ENCODE peak calls at places on chromosomes 16 and 17, in seven cellular contexts. One of them, this sample, is unnamed.

GRCh38 chr16:87601322-87602004 is 845 bp upstream of the JPH3 start:
- DNase-seq in astrocyte of the cerebellum: no peak
- DNase-seq in PC-3: no peak
- DNase-seq in choroid plexus epithelial cell: no peak
- DNase-seq in neural progenitor cell: peak
- DNase-seq in adrenal gland: no peak
- DNase-seq in right lobe of liver: no peak
- DNase-seq in this sample: no peak

GRCh38 chr16:11182381-11182780 is 73.6 kb downstream of the SOCS1 start:
- DNase-seq in adrenal gland: no peak
- DNase-seq in PC-3: no peak
- DNase-seq in neural progenitor cell: no peak
- DNase-seq in choroid plexus epithelial cell: no peak
- DNase-seq in astrocyte of the cerebellum: no peak
- DNase-seq in right lobe of liver: no peak
- DNase-seq in this sample: no peak

GRCh38 chr17:57954421-57955182 is 610 bp downstream of the CUEDC1 start:
- DNase-seq in right lobe of liver: peak
- DNase-seq in astrocyte of the cerebellum: no peak
- DNase-seq in PC-3: peak
- DNase-seq in choroid plexus epithelial cell: no peak
- DNase-seq in neural progenitor cell: peak
- DNase-seq in adrenal gland: peak
- DNase-seq in this sample: no peak

GRCh38 chr17:48055531-48056245 is 7.5 kb downstream of the NFE2L1 start:
- DNase-seq in astrocyte of the cerebellum: no peak
- DNase-seq in right lobe of liver: no peak
- DNase-seq in neural progenitor cell: peak
- DNase-seq in choroid plexus epithelial cell: peak
- DNase-seq in PC-3: no peak
- DNase-seq in adrenal gland: no peak
- DNase-seq in this sample: no peak

GRCh38 chr16:66487580-66488235 is 60.6 kb downstream of the BEAN1 start:
- DNase-seq in right lobe of liver: no peak
- DNase-seq in choroid plexus epithelial cell: peak
- DNase-seq in neural progenitor cell: no peak
- DNase-seq in astrocyte of the cerebellum: no peak
- DNase-seq in adrenal gland: no peak
- DNase-seq in PC-3: no peak
- DNase-seq in this sample: no peak

GRCh38 chr17:78358538-78359215 is 1.2 kb downstream of the SOCS3 start:
- DNase-seq in choroid plexus epithelial cell: peak
- DNase-seq in adrenal gland: peak
- DNase-seq in neural progenitor cell: peak
- DNase-seq in right lobe of liver: no peak
- DNase-seq in astrocyte of the cerebellum: no peak
- DNase-seq in PC-3: no peak
- DNase-seq in this sample: no peak

GRCh38 chr17:57988301-57989010 is 402 bp upstream of the VEZF1 start:
- DNase-seq in neural progenitor cell: no peak
- DNase-seq in right lobe of liver: peak
- DNase-seq in PC-3: peak
- DNase-seq in adrenal gland: peak
- DNase-seq in astrocyte of the cerebellum: no peak
- DNase-seq in choroid plexus epithelial cell: peak
- DNase-seq in this sample: peak

GRCh38 chr17:81140695-81141094 is 24.6 kb upstream of the PVALEF start:
- DNase-seq in PC-3: no peak
- DNase-seq in right lobe of liver: no peak
- DNase-seq in neural progenitor cell: no peak
- DNase-seq in adrenal gland: no peak
- DNase-seq in astrocyte of the cerebellum: no peak
- DNase-seq in choroid plexus epithelial cell: no peak
- DNase-seq in this sample: no peak

GRCh38 chr17:56034120-56034757 is 119.0 kb upstream of the ANKFN1 start:
- DNase-seq in neural progenitor cell: no peak
- DNase-seq in adrenal gland: no peak
- DNase-seq in astrocyte of the cerebellum: no peak
- DNase-seq in right lobe of liver: no peak
- DNase-seq in choroid plexus epithelial cell: no peak
- DNase-seq in PC-3: no peak
- DNase-seq in this sample: no peak

GRCh38 chr16:58034128-58034685 is 8.7 kb downstream of the MMP15 start:
- DNase-seq in astrocyte of the cerebellum: no peak
- DNase-seq in right lobe of liver: no peak
- DNase-seq in adrenal gland: no peak
- DNase-seq in neural progenitor cell: no peak
- DNase-seq in choroid plexus epithelial cell: no peak
- DNase-seq in PC-3: no peak
- DNase-seq in this sample: no peak

GRCh38 chr17:1793447-1793806 is 31.6 kb downstream of the SERPINF1 start:
- DNase-seq in right lobe of liver: peak
- DNase-seq in choroid plexus epithelial cell: no peak
- DNase-seq in neural progenitor cell: peak
- DNase-seq in PC-3: no peak
- DNase-seq in astrocyte of the cerebellum: no peak
- DNase-seq in adrenal gland: no peak
- DNase-seq in this sample: peak

GRCh38 chr16:22192261-22193133 is 13.6 kb upstream of the EEF2K start:
- DNase-seq in adrenal gland: peak
- DNase-seq in PC-3: peak
- DNase-seq in right lobe of liver: peak
- DNase-seq in choroid plexus epithelial cell: peak
- DNase-seq in astrocyte of the cerebellum: peak
- DNase-seq in neural progenitor cell: peak
- DNase-seq in this sample: peak

GRCh38 chr16:25126820-25127232 is 15.3 kb downstream of the LCMT1 start:
- DNase-seq in choroid plexus epithelial cell: peak
- DNase-seq in neural progenitor cell: no peak
- DNase-seq in astrocyte of the cerebellum: peak
- DNase-seq in PC-3: peak
- DNase-seq in right lobe of liver: no peak
- DNase-seq in adrenal gland: peak
- DNase-seq in this sample: peak

GRCh38 chr17:606501-607243 is 108.0 kb downstream of the VPS53 start:
- DNase-seq in PC-3: no peak
- DNase-seq in astrocyte of the cerebellum: no peak
- DNase-seq in right lobe of liver: no peak
- DNase-seq in choroid plexus epithelial cell: peak
- DNase-seq in adrenal gland: no peak
- DNase-seq in neural progenitor cell: no peak
- DNase-seq in this sample: no peak

GRCh38 chr16:11056989-11057645 is 112.8 kb downstream of the CLEC16A start:
- DNase-seq in PC-3: no peak
- DNase-seq in astrocyte of the cerebellum: no peak
- DNase-seq in right lobe of liver: no peak
- DNase-seq in adrenal gland: no peak
- DNase-seq in choroid plexus epithelial cell: peak
- DNase-seq in neural progenitor cell: no peak
- DNase-seq in this sample: peak

GRCh38 chr17:50037321-50038107 is 18.4 kb upstream of the ITGA3 start:
- DNase-seq in right lobe of liver: peak
- DNase-seq in PC-3: peak
- DNase-seq in neural progenitor cell: no peak
- DNase-seq in adrenal gland: peak
- DNase-seq in choroid plexus epithelial cell: peak
- DNase-seq in astrocyte of the cerebellum: no peak
- DNase-seq in this sample: peak

GRCh38 chr16:19289805-19290490 is 4.4 kb downstream of the CLEC19A start:
- DNase-seq in adrenal gland: no peak
- DNase-seq in PC-3: no peak
- DNase-seq in astrocyte of the cerebellum: no peak
- DNase-seq in choroid plexus epithelial cell: no peak
- DNase-seq in right lobe of liver: no peak
- DNase-seq in neural progenitor cell: peak
- DNase-seq in this sample: no peak

DNA sequence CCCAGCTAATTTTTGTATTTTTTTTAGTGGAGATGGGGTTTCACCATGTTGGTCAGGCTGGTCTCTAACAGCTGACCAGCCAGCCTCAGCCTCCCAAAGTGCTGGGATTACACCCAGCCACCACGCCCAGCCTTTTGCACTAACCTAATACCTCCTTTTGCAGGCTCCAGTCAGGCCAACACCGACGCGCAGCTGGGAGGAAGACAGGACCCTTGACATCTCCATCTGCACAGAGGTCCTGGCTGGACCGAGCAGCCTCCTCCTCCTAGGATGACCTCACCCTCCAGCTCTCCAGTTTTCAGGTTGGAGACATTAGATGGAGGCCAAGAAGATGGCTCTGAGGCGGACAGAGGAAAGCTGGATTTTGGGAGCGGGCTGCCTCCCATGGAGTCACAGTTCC is 2.0 kb downstream of the TRPV2 start:
- DNase-seq in neural progenitor cell: no peak
- DNase-seq in right lobe of liver: no peak
- DNase-seq in PC-3: no peak
- DNase-seq in adrenal gland: no peak
- DNase-seq in astrocyte of the cerebellum: no peak
- DNase-seq in choroid plexus epithelial cell: no peak
- DNase-seq in this sample: no peak
- H3K4me3 ChIP-seq in neural progenitor cell: no peak
- H3K4me3 ChIP-seq in right lobe of liver: no peak
- H3K4me3 ChIP-seq in PC-3: no peak
- H3K4me3 ChIP-seq in adrenal gland: no peak
- H3K4me3 ChIP-seq in astrocyte of the cerebellum: no peak
- H3K4me3 ChIP-seq in choroid plexus epithelial cell: no peak
- H3K4me3 ChIP-seq in this sample: no peak

GRCh38 chr17:10842658-10843057 is 4.8 kb upstream of the PIRT start:
- DNase-seq in PC-3: no peak
- DNase-seq in neural progenitor cell: no peak
- DNase-seq in adrenal gland: no peak
- DNase-seq in right lobe of liver: no peak
- DNase-seq in astrocyte of the cerebellum: no peak
- DNase-seq in choroid plexus epithelial cell: no peak
- DNase-seq in this sample: no peak

GRCh38 chr17:10843806-10844205 is 5.9 kb upstream of the PIRT start:
- DNase-seq in choroid plexus epithelial cell: peak
- DNase-seq in right lobe of liver: no peak
- DNase-seq in PC-3: no peak
- DNase-seq in adrenal gland: no peak
- DNase-seq in neural progenitor cell: no peak
- DNase-seq in astrocyte of the cerebellum: no peak
- DNase-seq in this sample: peak

GRCh38 chr17:10844667-10845387 is 6.9 kb upstream of the PIRT start:
- DNase-seq in neural progenitor cell: peak
- DNase-seq in right lobe of liver: peak
- DNase-seq in astrocyte of the cerebellum: peak
- DNase-seq in adrenal gland: peak
- DNase-seq in PC-3: peak
- DNase-seq in choroid plexus epithelial cell: peak
- DNase-seq in this sample: peak

GRCh38 chr17:10845388-10845751 is 7.5 kb upstream of the PIRT start:
- DNase-seq in right lobe of liver: no peak
- DNase-seq in adrenal gland: no peak
- DNase-seq in choroid plexus epithelial cell: no peak
- DNase-seq in PC-3: no peak
- DNase-seq in neural progenitor cell: no peak
- DNase-seq in astrocyte of the cerebellum: no peak
- DNase-seq in this sample: no peak
- TF ChIP-seq CTCF in right lobe of liver: no peak
- TF ChIP-seq CTCF in adrenal gland: no peak
- TF ChIP-seq CTCF in choroid plexus epithelial cell: no peak
- TF ChIP-seq CTCF in PC-3: no peak
- TF ChIP-seq CTCF in neural progenitor cell: no peak
- TF ChIP-seq CTCF in astrocyte of the cerebellum: no peak
- TF ChIP-seq CTCF in this sample: no peak

DNA sequence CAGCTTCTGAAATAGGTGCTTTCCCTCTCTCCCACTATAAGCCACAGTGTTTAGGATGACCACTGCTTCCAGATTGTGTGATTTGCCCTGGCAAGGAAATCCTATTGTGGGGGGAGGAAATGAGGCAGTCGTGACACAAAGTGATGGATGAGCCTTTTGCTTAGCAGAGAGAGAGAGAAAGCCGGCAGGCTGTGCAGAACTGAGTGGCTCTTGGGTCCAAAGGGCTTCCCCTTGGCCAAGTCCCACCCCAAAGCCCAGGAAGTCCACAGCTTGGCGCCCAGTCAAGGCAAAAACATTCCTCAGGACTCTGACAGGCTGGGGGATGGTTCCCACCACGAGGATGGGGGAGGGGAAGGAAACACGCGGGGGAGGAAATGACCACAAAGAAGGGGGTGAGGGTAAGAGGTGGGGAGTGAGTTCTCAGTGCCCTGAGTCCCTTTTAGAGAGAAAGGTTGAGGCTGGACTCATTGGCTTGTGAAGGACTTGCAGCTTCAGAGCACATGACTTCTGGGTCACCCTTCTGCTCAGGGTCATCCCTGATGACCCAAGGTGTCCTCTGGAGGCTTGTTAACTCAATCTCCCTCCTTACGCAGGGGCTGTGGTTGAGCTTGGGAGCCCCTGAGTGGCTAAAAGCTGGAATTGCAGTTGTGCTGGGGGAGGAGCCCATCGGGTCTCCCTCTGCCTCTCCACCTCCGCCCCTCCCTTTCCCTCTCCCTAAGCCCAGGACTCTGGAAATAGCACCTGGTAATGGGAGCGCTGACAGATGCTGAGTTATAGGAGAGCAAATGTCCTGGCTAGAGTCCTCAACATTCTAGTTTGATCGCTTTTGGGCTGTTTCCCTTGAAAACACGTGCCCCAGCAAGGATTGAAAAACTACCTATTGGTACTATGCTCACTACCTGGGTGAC is 10.3 kb upstream of the MSL1 start:
- DNase-seq in PC-3: peak
- DNase-seq in adrenal gland: peak
- DNase-seq in neural progenitor cell: peak
- DNase-seq in choroid plexus epithelial cell: peak
- DNase-seq in right lobe of liver: peak
- DNase-seq in astrocyte of the cerebellum: peak
- DNase-seq in this sample: peak
- H3K4me3 ChIP-seq in PC-3: no peak
- H3K4me3 ChIP-seq in adrenal gland: peak
- H3K4me3 ChIP-seq in neural progenitor cell: no peak
- H3K4me3 ChIP-seq in choroid plexus epithelial cell: peak
- H3K4me3 ChIP-seq in right lobe of liver: peak
- H3K4me3 ChIP-seq in astrocyte of the cerebellum: no peak
- H3K4me3 ChIP-seq in this sample: no peak

GRCh38 chr17:75894049-75894742 is 2.6 kb downstream of the TRIM65 start:
- DNase-seq in neural progenitor cell: peak
- DNase-seq in right lobe of liver: no peak
- DNase-seq in PC-3: no peak
- DNase-seq in choroid plexus epithelial cell: no peak
- DNase-seq in astrocyte of the cerebellum: no peak
- DNase-seq in adrenal gland: no peak
- DNase-seq in this sample: no peak

GRCh38 chr17:75898791-75899190 is 2.0 kb upstream of the TRIM65 start:
- DNase-seq in PC-3: no peak
- DNase-seq in astrocyte of the cerebellum: no peak
- DNase-seq in right lobe of liver: no peak
- DNase-seq in adrenal gland: no peak
- DNase-seq in neural progenitor cell: no peak
- DNase-seq in choroid plexus epithelial cell: no peak
- DNase-seq in this sample: no peak

GRCh38 chr17:75898065-75898464 is 1.3 kb upstream of the TRIM65 start:
- DNase-seq in neural progenitor cell: no peak
- DNase-seq in adrenal gland: no peak
- DNase-seq in choroid plexus epithelial cell: no peak
- DNase-seq in right lobe of liver: no peak
- DNase-seq in astrocyte of the cerebellum: no peak
- DNase-seq in PC-3: no peak
- DNase-seq in this sample: no peak

GRCh38 chr17:75897076-75898019 is 597 bp upstream of the TRIM65 start:
- DNase-seq in right lobe of liver: no peak
- DNase-seq in astrocyte of the cerebellum: no peak
- DNase-seq in PC-3: no peak
- DNase-seq in neural progenitor cell: peak
- DNase-seq in choroid plexus epithelial cell: no peak
- DNase-seq in adrenal gland: no peak
- DNase-seq in this sample: no peak

GRCh38 chr17:75896360-75897075 is at the start of gene TRIM65:
- DNase-seq in adrenal gland: peak
- DNase-seq in choroid plexus epithelial cell: peak
- DNase-seq in neural progenitor cell: peak
- DNase-seq in PC-3: peak
- DNase-seq in astrocyte of the cerebellum: no peak
- DNase-seq in right lobe of liver: peak
- DNase-seq in this sample: peak
- TF ChIP-seq CTCF in adrenal gland: no peak
- TF ChIP-seq CTCF in choroid plexus epithelial cell: peak
- TF ChIP-seq CTCF in neural progenitor cell: peak
- TF ChIP-seq CTCF in PC-3: peak
- TF ChIP-seq CTCF in astrocyte of the cerebellum: no peak
- TF ChIP-seq CTCF in right lobe of liver: peak
- TF ChIP-seq CTCF in this sample: peak

This sample was measured in bronchial epithelial cell.